ENCODE peak calls at places on chromosome 7, in six cellular contexts. D, Y, L, E, A and I are unnamed samples.

GRCh38 chr7:80346704-80347103 is 165.2 kb downstream of the GNAT3 start:
- DNase-seq in D (no peak), Y (no peak), L (no peak), E (no peak), A (no peak), I (peak)

GRCh38 chr7:33412336-33412735 is 283.0 kb downstream of the BBS9 start:
- DNase-seq in D (no peak), Y (no peak), L (no peak), E (no peak), A (no peak), I (no peak)

GRCh38 chr7:105270117-105270516 is 118.6 kb downstream of the SRPK2 start:
- DNase-seq in D (no peak), Y (no peak), L (no peak), E (no peak), A (no peak), I (no peak)

GRCh38 chr7:31051598-31052503 is at the start of gene ADCYAP1R1:
- DNase-seq in D (no peak), Y (no peak), L (no peak), E (peak), A (no peak), I (no peak)

GRCh38 chr7:81769891-81770818 is at the start of gene HGF:
- DNase-seq in D (no peak), Y (no peak), L (no peak), E (peak), A (no peak), I (no peak)

GRCh38 chr7:130874071-130874915 is 140.3 kb upstream of the KLF14 start:
- DNase-seq in D (no peak), Y (no peak), L (no peak), E (no peak), A (no peak), I (no peak)

GRCh38 chr7:36387437-36388345 is 2.0 kb upstream of the ANLN start:
- DNase-seq in D (no peak), Y (no peak), L (no peak), E (no peak), A (no peak), I (no peak)

GRCh38 chr7:43248961-43249807 is 136.7 kb downstream of the HECW1 start:
- DNase-seq in D (no peak), Y (no peak), L (no peak), E (peak), A (no peak), I (no peak)

GRCh38 chr7:145106001-145106400 is 270.1 kb upstream of the TPK1 start:
- DNase-seq in D (no peak), Y (peak), L (no peak), E (no peak), A (no peak), I (no peak)

GRCh38 chr7:75937958-75938786 is 23.2 kb downstream of the POR start:
- DNase-seq in D (no peak), Y (no peak), L (no peak), E (peak), A (no peak), I (peak)

GRCh38 chr7:2212906-2213305 is 19.8 kb downstream of the MAD1L1 start:
- DNase-seq in D (no peak), Y (no peak), L (no peak), E (no peak), A (no peak), I (no peak)

GRCh38 chr7:130394421-130395188 is 14.3 kb downstream of the CPA1 start:
- DNase-seq in D (peak), Y (no peak), L (no peak), E (no peak), A (no peak), I (no peak)

GRCh38 chr7:77416621-77417371 is 647 bp upstream of the GSAP start:
- DNase-seq in D (no peak), Y (no peak), L (no peak), E (no peak), A (no peak), I (no peak)

GRCh38 chr7:100679927-100680588 is 6.5 kb downstream of the GNB2 start:
- DNase-seq in D (no peak), Y (no peak), L (no peak), E (no peak), A (peak), I (no peak)

GRCh38 chr7:32298403-32299132 is 191.6 kb downstream of the LSM5 start:
- DNase-seq in D (no peak), Y (no peak), L (no peak), E (no peak), A (no peak), I (no peak)

GRCh38 chr7:50304158-50304910 is at the start of gene IKZF1:
- DNase-seq in D (no peak), Y (no peak), L (peak), E (no peak), A (peak), I (no peak)

GRCh38 chr7:131027287-131027773 is 293.3 kb upstream of the KLF14 start:
- DNase-seq in D (no peak), Y (no peak), L (no peak), E (peak), A (peak), I (no peak)

GRCh38 chr7:46713868-46714596 is 793.0 kb upstream of the IGFBP3 start:
- DNase-seq in D (no peak), Y (no peak), L (no peak), E (no peak), A (no peak), I (peak)